ENCODE peak calls at places on chromosomes 4 and X, in four cellular contexts. S, D, X and N are unnamed samples.

GRCh38 chrX:123481908-123482873 is 250.7 kb downstream of the THOC2 start:
- DNase-seq in S (no peak), D (no peak), X (no peak), N (peak; percentile 21)

GRCh38 chr4:121811122-121811521 is 10.0 kb downstream of the EXOSC9 start:
- DNase-seq in S (no peak), D (no peak), X (no peak), N (no peak)

GRCh38 chr4:38290914-38291313 is 330.7 kb downstream of the PTTG2 start:
- DNase-seq in S (no peak), D (no peak), X (no peak), N (no peak)

GRCh38 chr4:54152846-54153600 is 53.1 kb downstream of the GSX2 start:
- DNase-seq in S (no peak), D (peak; percentile 65), X (no peak), N (no peak)

GRCh38 chr4:127641524-127641923 is 8.8 kb downstream of the INTU start:
- DNase-seq in S (no peak), D (no peak), X (no peak), N (no peak)

GRCh38 chrX:103640401-103641155 is 11.8 kb downstream of the TCEAL1 start:
- DNase-seq in S (no peak), D (no peak), X (no peak), N (no peak)

GRCh38 chr4:146550161-146550560 is 28.4 kb upstream of the SLC10A7 start:
- DNase-seq in S (no peak), D (no peak), X (no peak), N (no peak)

GRCh38 chr4:151644625-151645024 is 116.2 kb downstream of the GATB start:
- DNase-seq in S (peak; percentile 75), D (no peak), X (peak; percentile 65), N (peak; percentile 57)

GRCh38 chr4:187021436-187022205 is 298.0 kb upstream of the FAT1 start:
- DNase-seq in S (no peak), D (no peak), X (no peak), N (no peak)

GRCh38 chr4:186657766-186658165 is 65.9 kb downstream of the FAT1 start:
- DNase-seq in S (no peak), D (no peak), X (no peak), N (no peak)

GRCh38 chr4:3121110-3121509 is 46.6 kb downstream of the HTT start:
- DNase-seq in S (no peak), D (no peak), X (no peak), N (no peak)
- H2BK12ac ChIP-seq in S (no peak overlapping the region), D (no peak overlapping the region), X (no peak overlapping the region), N (no peak overlapping the region)

GRCh38 chrX:130401415-130402210 is at the start of gene RBMX2:
- DNase-seq in S (peak; percentile 75), D (peak; percentile 69), X (peak; percentile 67), N (peak; percentile 74)
- H3K4ac ChIP-seq in S (no peak within 1 kb of the TSS), D (no peak within 1 kb of the TSS), X (peak within 1 kb of the TSS; percentile 78), N (no peak within 1 kb of the TSS)

DNA sequence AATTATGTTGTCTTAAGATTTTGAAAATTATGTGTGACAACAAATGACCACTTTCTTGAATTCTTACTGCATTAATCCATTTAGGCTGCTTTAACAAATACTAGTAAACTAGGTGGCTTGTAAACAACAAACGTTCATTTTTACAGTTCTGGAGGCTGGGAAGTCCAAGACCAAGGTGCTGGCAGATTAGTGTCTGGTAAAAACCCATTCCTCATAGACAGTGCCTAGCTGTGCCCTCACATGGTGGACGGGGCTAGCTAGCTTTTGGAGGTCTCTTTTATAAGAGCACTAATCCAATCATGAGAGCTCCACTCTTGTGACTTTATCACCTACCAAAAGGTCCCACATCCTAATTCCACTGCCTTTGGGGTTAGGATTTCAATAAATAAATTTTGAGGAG is 425.8 kb downstream of the SPRY1 start:
- DNase-seq in S (no peak), D (no peak), X (no peak), N (no peak)
- H2BK12ac ChIP-seq in S (no peak overlapping the region), D (no peak overlapping the region), X (no peak overlapping the region), N (no peak overlapping the region)

DNA sequence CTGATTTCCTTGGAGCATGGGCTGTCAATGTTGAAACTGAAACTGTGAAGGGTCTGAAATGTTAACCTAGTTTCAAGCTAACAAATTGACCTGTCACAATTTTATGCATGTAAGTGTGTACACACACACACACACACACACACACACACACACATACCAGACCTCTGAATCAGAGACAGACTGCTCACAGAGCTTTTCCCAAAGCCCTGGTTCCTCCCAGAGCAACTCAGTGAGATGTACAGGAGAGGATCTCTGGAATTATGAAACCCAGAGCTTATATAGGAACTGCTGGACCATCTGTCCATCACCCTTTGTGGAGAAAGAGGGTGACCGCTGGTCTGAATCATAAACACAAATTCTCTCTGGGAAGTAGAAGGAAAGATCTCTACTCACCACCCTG is 228.1 kb upstream of the PRPS2 start:
- DNase-seq in S (no peak), D (no peak), X (no peak), N (no peak)
- H3K4ac ChIP-seq in S (no peak overlapping the region), D (no peak overlapping the region), X (no peak overlapping the region), N (no peak overlapping the region)

DNA sequence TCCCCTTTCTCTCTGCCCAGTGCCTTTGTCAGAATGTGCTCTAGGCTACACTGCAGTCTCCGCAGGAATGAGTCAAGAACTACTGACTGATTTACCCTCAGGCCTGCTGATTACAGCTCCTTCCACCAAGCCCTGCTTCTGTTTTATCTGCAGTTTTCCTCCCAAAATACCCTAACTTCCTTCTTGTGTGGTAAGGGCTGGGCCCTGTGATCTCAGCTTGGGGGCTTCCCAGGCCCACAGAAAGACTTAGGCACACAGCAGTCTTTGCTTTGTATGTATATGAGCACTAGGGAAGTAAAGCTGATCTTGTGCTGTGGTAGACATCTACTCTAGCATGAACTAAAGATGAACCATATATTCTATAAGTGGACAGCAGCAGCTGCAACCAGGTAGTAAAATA is 18.8 kb downstream of the PAK3 start:
- DNase-seq in S (no peak), D (peak; percentile 48), X (no peak), N (no peak)
- H2BK12ac ChIP-seq in S (no peak overlapping the region), D (no peak overlapping the region), X (no peak overlapping the region), N (no peak overlapping the region)

GRCh38 chrX:34654939-34655338 is 2.1 kb downstream of the TMEM47 start:
- DNase-seq in S (no peak), D (no peak), X (no peak), N (no peak)

GRCh38 chrX:34656467-34656841 is 631 bp downstream of the TMEM47 start:
- DNase-seq in S (peak; percentile 36), D (no peak), X (no peak), N (no peak)

GRCh38 chrX:34655496-34656258 is 1.4 kb downstream of the TMEM47 start:
- DNase-seq in S (no peak), D (no peak), X (no peak), N (no peak)

GRCh38 chrX:34658316-34658715 is 1.2 kb upstream of the TMEM47 start:
- DNase-seq in S (no peak), D (no peak), X (no peak), N (no peak)

DNA sequence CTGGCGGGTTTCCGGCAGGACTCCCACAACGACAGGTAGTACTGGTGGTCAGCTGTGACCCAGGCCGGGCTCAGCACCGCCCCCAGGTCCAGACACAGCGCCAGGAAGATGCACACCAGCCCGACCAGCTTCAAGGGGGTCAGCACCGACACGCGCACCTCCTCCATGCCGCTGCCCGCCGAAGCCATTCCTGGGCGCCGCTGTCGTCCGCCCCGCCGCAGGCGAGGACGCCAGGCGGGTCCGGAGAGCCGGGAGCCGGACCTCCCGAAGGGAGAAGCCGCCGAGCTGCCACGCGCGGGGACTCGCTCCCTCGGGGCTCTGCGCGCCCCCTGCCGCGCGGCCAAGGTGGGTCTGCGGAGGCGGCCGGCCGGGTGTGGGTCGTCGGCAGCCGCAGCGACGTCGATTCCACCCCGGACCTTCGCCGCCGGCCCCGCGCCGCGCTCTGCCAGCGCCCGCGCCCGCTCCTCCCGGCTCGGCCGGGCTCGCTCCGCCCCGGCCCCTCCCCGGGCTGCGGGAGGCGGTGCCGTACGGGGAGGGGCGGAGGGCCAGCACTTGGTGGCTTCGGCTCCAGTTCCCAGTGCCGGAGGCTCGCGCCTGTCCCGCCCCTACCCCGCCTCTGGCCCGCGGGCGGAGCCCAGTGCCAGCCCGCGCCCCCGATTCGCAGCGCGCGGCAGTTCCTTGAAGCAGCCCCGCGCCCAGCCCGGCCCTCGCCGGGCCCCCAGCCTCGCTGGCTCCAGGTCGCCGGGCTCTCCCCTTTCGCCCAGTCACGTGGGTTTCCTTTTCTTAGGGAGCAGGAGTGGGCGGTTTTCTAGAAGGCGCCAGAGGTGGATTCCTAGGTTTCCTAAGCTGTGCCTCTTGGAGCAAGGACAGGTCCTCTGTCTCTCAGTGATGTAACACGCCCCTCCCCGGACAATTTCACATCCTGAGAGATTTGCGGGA is at the start of gene TMEM47:
- DNase-seq in S (peak; percentile 97), D (peak; percentile 14), X (peak; percentile 72), N (peak; percentile 80)
- H3K4ac ChIP-seq in S (no peak within 1 kb of the TSS), D (peak within 1 kb of the TSS; percentile 41), X (no peak within 1 kb of the TSS), N (no peak within 1 kb of the TSS)

DNA sequence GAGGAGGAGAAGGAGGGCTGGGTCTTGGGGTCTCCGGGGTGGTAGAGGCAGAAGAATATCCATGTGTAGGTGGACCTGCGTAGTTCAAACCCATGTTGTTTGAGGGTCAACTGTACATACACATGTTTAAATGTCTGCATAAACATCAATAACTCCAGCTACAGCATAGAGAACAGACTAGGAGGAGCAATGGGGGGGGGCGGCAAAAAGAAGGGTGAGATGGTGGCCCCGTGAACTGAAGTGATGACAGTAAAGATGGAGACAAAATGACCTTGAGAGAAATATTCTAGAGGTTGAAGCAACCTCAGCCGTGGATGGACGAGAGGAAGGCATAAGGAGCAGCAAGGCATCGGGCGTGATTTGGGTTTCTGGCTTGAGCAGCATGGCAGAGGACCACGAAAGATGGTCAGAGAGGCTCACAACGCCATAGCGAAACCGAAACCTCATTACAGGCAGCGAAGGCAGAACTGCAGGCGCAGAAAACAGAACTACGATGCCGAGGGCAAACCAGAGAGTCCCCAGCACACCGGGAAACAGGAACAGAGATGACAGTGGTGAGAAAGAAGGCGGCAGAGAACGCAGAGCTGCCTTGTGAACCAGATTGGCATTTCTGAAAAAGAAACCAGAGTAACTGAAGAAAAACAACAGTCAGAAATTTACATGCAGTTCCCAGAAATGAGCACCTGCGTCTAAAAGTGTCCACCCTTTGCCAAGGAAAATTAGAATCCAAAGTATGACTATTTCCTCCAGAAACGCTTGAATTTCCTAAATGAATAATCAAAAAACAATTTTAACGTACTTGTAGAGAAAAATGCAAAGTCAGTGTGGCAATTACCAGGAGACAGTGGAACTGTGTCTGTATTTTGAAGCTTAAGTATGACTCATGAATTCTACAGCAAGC is 50.2 kb upstream of the ENPP6 start:
- DNase-seq in S (peak; percentile 5), D (peak; percentile 63), X (no peak), N (no peak)
- H2BK12ac ChIP-seq in S (no peak overlapping the region), D (no peak overlapping the region), X (no peak overlapping the region), N (no peak overlapping the region)

GRCh38 chrX:105013719-105014118 is 206.8 kb downstream of the TEX13A start:
- DNase-seq in S (no peak), D (no peak), X (no peak), N (no peak)

GRCh38 chrX:105017641-105018040 is 202.9 kb downstream of the TEX13A start:
- DNase-seq in S (no peak), D (no peak), X (no peak), N (no peak)

DNA sequence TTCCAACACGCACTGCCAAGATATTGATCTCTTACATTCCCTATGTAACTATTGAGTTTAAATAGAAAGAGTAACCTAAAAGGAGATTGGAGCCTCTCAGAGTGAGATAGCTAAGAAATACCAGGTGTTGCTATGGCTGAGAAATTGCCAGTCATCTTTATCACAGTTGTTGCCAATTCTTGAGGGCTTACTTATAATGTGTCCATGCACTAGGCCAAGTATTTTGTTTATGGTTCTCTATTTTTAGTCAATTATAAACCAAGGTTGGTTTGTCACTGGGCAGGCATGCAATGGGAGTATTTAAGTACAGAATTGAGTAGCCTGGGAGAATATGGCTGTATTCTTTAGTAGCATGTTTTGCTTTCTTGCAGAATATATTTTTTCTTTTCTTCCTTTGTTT is 201.6 kb downstream of the TEX13A start:
- DNase-seq in S (no peak), D (no peak), X (no peak), N (no peak)
- H3K4ac ChIP-seq in S (no peak overlapping the region), D (no peak overlapping the region), X (no peak overlapping the region), N (no peak overlapping the region)